ENCODE peak calls at places on chromosomes 2 and 18, in six cellular contexts. One of them, this sample, is unnamed.
A peak's percentile ranks its signal among the peaks of the same experiment; 100 is the strongest.

GRCh38 chr2:48332286-48332685 is 197.7 kb upstream of the STON1 start:
- DNase-seq in HFFc6: no peak
- DNase-seq in progenitor cell of endocrine pancreas: no peak
- DNase-seq in GM12865: peak; percentile 46
- DNase-seq in IMR-90: peak; percentile 23
- DNase-seq in mucosa of descending colon: no peak
- DNase-seq in this sample: no peak

GRCh38 chr18:435940-436339 is 64.6 kb downstream of the COLEC12 start:
- DNase-seq in IMR-90: peak; percentile 43
- DNase-seq in GM12865: no peak
- DNase-seq in HFFc6: no peak
- DNase-seq in mucosa of descending colon: no peak
- DNase-seq in progenitor cell of endocrine pancreas: no peak
- DNase-seq in this sample: no peak

GRCh38 chr2:188668017-188668663 is 306.0 kb upstream of the COL3A1 start:
- DNase-seq in GM12865: no peak
- DNase-seq in HFFc6: peak; percentile 31
- DNase-seq in IMR-90: peak; percentile 93
- DNase-seq in progenitor cell of endocrine pancreas: no peak
- DNase-seq in mucosa of descending colon: no peak
- DNase-seq in this sample: no peak

GRCh38 chr18:67417864-67418523 is 98.5 kb downstream of the DSEL start:
- DNase-seq in IMR-90: peak; percentile 57
- DNase-seq in HFFc6: peak; percentile 30
- DNase-seq in progenitor cell of endocrine pancreas: no peak
- DNase-seq in GM12865: peak; percentile 30
- DNase-seq in mucosa of descending colon: no peak
- DNase-seq in this sample: no peak

GRCh38 chr2:219219113-219219696 is 447 bp upstream of the ABCB6 start:
- DNase-seq in IMR-90: no peak
- DNase-seq in mucosa of descending colon: no peak
- DNase-seq in HFFc6: no peak
- DNase-seq in progenitor cell of endocrine pancreas: no peak
- DNase-seq in GM12865: no peak
- DNase-seq in this sample: peak; percentile 42

GRCh38 chr2:147715807-147716206 is 129.0 kb upstream of the ACVR2A start:
- DNase-seq in HFFc6: no peak
- DNase-seq in IMR-90: no peak
- DNase-seq in mucosa of descending colon: no peak
- DNase-seq in progenitor cell of endocrine pancreas: no peak
- DNase-seq in GM12865: peak; percentile 10
- DNase-seq in this sample: no peak

GRCh38 chr2:102082591-102083586 is 59.7 kb upstream of the IL1R1 start:
- DNase-seq in HFFc6: peak; percentile 51
- DNase-seq in mucosa of descending colon: no peak
- DNase-seq in progenitor cell of endocrine pancreas: no peak
- DNase-seq in IMR-90: peak; percentile 91
- DNase-seq in GM12865: peak; percentile 80
- DNase-seq in this sample: no peak

GRCh38 chr2:179104736-179105135 is 54.8 kb upstream of the CCDC141 start:
- DNase-seq in HFFc6: peak; percentile 42
- DNase-seq in mucosa of descending colon: no peak
- DNase-seq in GM12865: no peak
- DNase-seq in progenitor cell of endocrine pancreas: no peak
- DNase-seq in IMR-90: peak; percentile 78
- DNase-seq in this sample: no peak

GRCh38 chr2:119544075-119545031 is at the start of gene CFAP221:
- DNase-seq in progenitor cell of endocrine pancreas: peak; percentile 63
- DNase-seq in mucosa of descending colon: peak; percentile 76
- DNase-seq in GM12865: peak; percentile 13
- DNase-seq in HFFc6: no peak
- DNase-seq in IMR-90: peak; percentile 28
- DNase-seq in this sample: peak; percentile 87

GRCh38 chr2:80393996-80394395 is 89.4 kb upstream of the LRRTM1 start:
- DNase-seq in mucosa of descending colon: no peak
- DNase-seq in IMR-90: no peak
- DNase-seq in progenitor cell of endocrine pancreas: no peak
- DNase-seq in GM12865: no peak
- DNase-seq in HFFc6: no peak
- DNase-seq in this sample: no peak

GRCh38 chr18:34909637-34910364 is 131.4 kb upstream of the MAPRE2 start:
- DNase-seq in progenitor cell of endocrine pancreas: no peak
- DNase-seq in IMR-90: peak; percentile 69
- DNase-seq in GM12865: peak; percentile 5
- DNase-seq in HFFc6: peak; percentile 6
- DNase-seq in mucosa of descending colon: no peak
- DNase-seq in this sample: no peak

GRCh38 chr18:79107886-79108285 is 38.7 kb downstream of the ATP9B start:
- DNase-seq in mucosa of descending colon: no peak
- DNase-seq in GM12865: no peak
- DNase-seq in HFFc6: no peak
- DNase-seq in progenitor cell of endocrine pancreas: no peak
- DNase-seq in IMR-90: no peak
- DNase-seq in this sample: no peak

GRCh38 chr2:70995227-70995729 is 605 bp upstream of the TEX261 start:
- DNase-seq in mucosa of descending colon: peak; percentile 69
- DNase-seq in HFFc6: peak; percentile 20
- DNase-seq in IMR-90: peak; percentile 17
- DNase-seq in GM12865: peak; percentile 74
- DNase-seq in progenitor cell of endocrine pancreas: no peak
- DNase-seq in this sample: no peak

GRCh38 chr2:36482576-36483214 is 115.3 kb downstream of the FEZ2 start:
- DNase-seq in progenitor cell of endocrine pancreas: no peak
- DNase-seq in HFFc6: peak; percentile 87
- DNase-seq in mucosa of descending colon: no peak
- DNase-seq in IMR-90: peak; percentile 85
- DNase-seq in GM12865: no peak
- DNase-seq in this sample: no peak

GRCh38 chr2:74415762-74416395 is 5.5 kb downstream of the C2orf81 start:
- DNase-seq in IMR-90: no peak
- DNase-seq in GM12865: no peak
- DNase-seq in HFFc6: no peak
- DNase-seq in progenitor cell of endocrine pancreas: no peak
- DNase-seq in mucosa of descending colon: no peak
- DNase-seq in this sample: no peak

GRCh38 chr2:235113854-235114253 is 162.0 kb downstream of the SH3BP4 start:
- DNase-seq in progenitor cell of endocrine pancreas: no peak
- DNase-seq in GM12865: no peak
- DNase-seq in HFFc6: no peak
- DNase-seq in IMR-90: no peak
- DNase-seq in mucosa of descending colon: no peak
- DNase-seq in this sample: no peak

GRCh38 chr2:152047826-152048476 is 50.9 kb downstream of the CACNB4 start:
- DNase-seq in IMR-90: no peak
- DNase-seq in HFFc6: no peak
- DNase-seq in progenitor cell of endocrine pancreas: no peak
- DNase-seq in mucosa of descending colon: no peak
- DNase-seq in GM12865: peak; percentile 58
- DNase-seq in this sample: no peak

GRCh38 chr2:43631918-43632317 is 5.1 kb upstream of the PLEKHH2 start:
- DNase-seq in HFFc6: no peak
- DNase-seq in GM12865: no peak
- DNase-seq in mucosa of descending colon: no peak
- DNase-seq in progenitor cell of endocrine pancreas: no peak
- DNase-seq in IMR-90: no peak
- DNase-seq in this sample: no peak

GRCh38 chr2:105126353-105126752 is 88.5 kb downstream of the MRPS9 start:
- DNase-seq in HFFc6: no peak
- DNase-seq in mucosa of descending colon: no peak
- DNase-seq in progenitor cell of endocrine pancreas: no peak
- DNase-seq in IMR-90: no peak
- DNase-seq in GM12865: no peak
- DNase-seq in this sample: no peak

GRCh38 chr2:71674158-71674807 is 220.9 kb downstream of the DYSF start:
- DNase-seq in GM12865: no peak
- DNase-seq in progenitor cell of endocrine pancreas: no peak
- DNase-seq in IMR-90: no peak
- DNase-seq in HFFc6: no peak
- DNase-seq in mucosa of descending colon: no peak
- DNase-seq in this sample: no peak

GRCh38 chr2:105184420-105184819 is 57.1 kb upstream of the GPR45 start:
- DNase-seq in progenitor cell of endocrine pancreas: no peak
- DNase-seq in IMR-90: no peak
- DNase-seq in mucosa of descending colon: no peak
- DNase-seq in HFFc6: no peak
- DNase-seq in GM12865: no peak
- DNase-seq in this sample: no peak

GRCh38 chr2:138071720-138072719 is 107.7 kb downstream of the HNMT start:
- DNase-seq in mucosa of descending colon: no peak
- DNase-seq in HFFc6: no peak
- DNase-seq in GM12865: no peak
- DNase-seq in IMR-90: peak; percentile 43
- DNase-seq in progenitor cell of endocrine pancreas: no peak
- DNase-seq in this sample: no peak

GRCh38 chr2:24015562-24016375 is 5.9 kb downstream of the MFSD2B start:
- DNase-seq in mucosa of descending colon: no peak
- DNase-seq in HFFc6: peak; percentile 88
- DNase-seq in progenitor cell of endocrine pancreas: no peak
- DNase-seq in IMR-90: peak; percentile 83
- DNase-seq in GM12865: no peak
- DNase-seq in this sample: no peak

GRCh38 chr18:60667016-60667415 is 294.4 kb upstream of the MC4R start:
- DNase-seq in IMR-90: no peak
- DNase-seq in HFFc6: no peak
- DNase-seq in mucosa of descending colon: no peak
- DNase-seq in GM12865: no peak
- DNase-seq in progenitor cell of endocrine pancreas: no peak
- DNase-seq in this sample: no peak

GRCh38 chr2:188395903-188396699 is 104.4 kb downstream of the GULP1 start:
- DNase-seq in GM12865: peak; percentile 11
- DNase-seq in mucosa of descending colon: no peak
- DNase-seq in HFFc6: no peak
- DNase-seq in progenitor cell of endocrine pancreas: no peak
- DNase-seq in IMR-90: no peak
- DNase-seq in this sample: no peak

GRCh38 chr2:109478906-109479493 is 134.8 kb downstream of the SEPTIN10 start:
- DNase-seq in HFFc6: no peak
- DNase-seq in progenitor cell of endocrine pancreas: no peak
- DNase-seq in IMR-90: no peak
- DNase-seq in GM12865: no peak
- DNase-seq in mucosa of descending colon: no peak
- DNase-seq in this sample: no peak

GRCh38 chr18:27861539-27861938 is 315.4 kb downstream of the CDH2 start:
- DNase-seq in GM12865: no peak
- DNase-seq in mucosa of descending colon: no peak
- DNase-seq in IMR-90: no peak
- DNase-seq in HFFc6: no peak
- DNase-seq in progenitor cell of endocrine pancreas: no peak
- DNase-seq in this sample: no peak

GRCh38 chr2:217902281-217903141 is 100.3 kb downstream of the TNS1 start:
- DNase-seq in mucosa of descending colon: peak; percentile 80
- DNase-seq in progenitor cell of endocrine pancreas: no peak
- DNase-seq in GM12865: no peak
- DNase-seq in HFFc6: peak; percentile 77
- DNase-seq in IMR-90: peak; percentile 88
- DNase-seq in this sample: no peak

GRCh38 chr2:173884403-173884802 is 80.8 kb downstream of the SP3 start:
- DNase-seq in GM12865: peak; percentile 52
- DNase-seq in IMR-90: peak; percentile 32
- DNase-seq in progenitor cell of endocrine pancreas: no peak
- DNase-seq in HFFc6: peak; percentile 25
- DNase-seq in mucosa of descending colon: no peak
- DNase-seq in this sample: peak; percentile 59
- TF ChIP-seq CTCF in GM12865: peak; percentile 36
- TF ChIP-seq CTCF in IMR-90: peak; percentile 53
- TF ChIP-seq CTCF in progenitor cell of endocrine pancreas: peak; percentile 66
- TF ChIP-seq CTCF in HFFc6: peak; percentile 79
- TF ChIP-seq CTCF in mucosa of descending colon: peak; percentile 30
- TF ChIP-seq CTCF in this sample: peak; percentile 42

GRCh38 chr18:77054606-77055428 is 77.8 kb downstream of the MBP start:
- DNase-seq in progenitor cell of endocrine pancreas: peak; percentile 34
- DNase-seq in mucosa of descending colon: peak; percentile 91
- DNase-seq in HFFc6: peak; percentile 65
- DNase-seq in IMR-90: peak; percentile 93
- DNase-seq in GM12865: peak; percentile 95
- DNase-seq in this sample: peak; percentile 75
- TF ChIP-seq CTCF in progenitor cell of endocrine pancreas: peak; percentile 54
- TF ChIP-seq CTCF in mucosa of descending colon: no peak
- TF ChIP-seq CTCF in HFFc6: peak; percentile 70
- TF ChIP-seq CTCF in IMR-90: peak; percentile 97
- TF ChIP-seq CTCF in GM12865: peak; percentile 78
- TF ChIP-seq CTCF in this sample: no peak

DNA sequence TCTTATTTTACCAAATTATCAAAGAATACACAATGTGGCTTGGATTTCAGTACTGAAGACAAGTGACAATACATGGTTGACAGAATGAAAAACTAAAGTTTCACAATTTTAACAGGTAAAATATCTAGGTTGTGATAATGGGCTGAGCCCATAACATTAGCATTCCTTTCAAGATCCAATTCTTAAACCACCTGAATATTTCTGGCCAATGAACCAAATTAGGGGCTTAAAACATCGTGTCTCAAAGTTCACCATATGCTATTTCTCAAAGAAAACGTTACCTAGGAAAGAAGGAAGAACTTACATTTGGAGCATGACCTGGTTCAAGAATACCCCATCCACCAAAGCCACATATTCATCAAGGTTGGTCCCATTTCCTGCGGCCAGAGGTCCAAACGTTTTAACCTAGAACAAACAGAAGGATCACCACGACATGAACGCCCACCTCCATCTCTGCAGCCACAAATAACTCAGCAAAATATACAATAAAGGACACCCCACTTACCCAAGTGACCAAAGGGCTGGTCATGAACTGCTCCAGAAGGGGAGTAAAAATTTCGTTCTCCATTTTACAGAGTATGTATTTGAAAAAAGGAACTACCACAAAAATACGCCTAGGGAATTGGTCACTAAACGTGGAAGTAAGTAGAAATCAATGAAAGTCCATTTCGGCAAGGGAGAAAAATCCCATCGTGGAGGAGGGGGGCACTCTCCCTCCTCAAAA is 982 bp downstream of the CCDC88A start:
- DNase-seq in mucosa of descending colon: no peak
- DNase-seq in GM12865: peak; percentile 18
- DNase-seq in HFFc6: no peak
- DNase-seq in IMR-90: no peak
- DNase-seq in progenitor cell of endocrine pancreas: no peak
- DNase-seq in this sample: no peak
- TF ChIP-seq CTCF in mucosa of descending colon: no peak
- TF ChIP-seq CTCF in GM12865: no peak
- TF ChIP-seq CTCF in HFFc6: no peak
- TF ChIP-seq CTCF in IMR-90: no peak
- TF ChIP-seq CTCF in progenitor cell of endocrine pancreas: no peak
- TF ChIP-seq CTCF in this sample: no peak

GRCh38 chr2:68825891-68826290 is 45.3 kb downstream of the BMP10 start:
- DNase-seq in HFFc6: no peak
- DNase-seq in progenitor cell of endocrine pancreas: no peak
- DNase-seq in mucosa of descending colon: no peak
- DNase-seq in IMR-90: no peak
- DNase-seq in GM12865: no peak
- DNase-seq in this sample: no peak

GRCh38 chr2:68828887-68829708 is 42.1 kb downstream of the BMP10 start:
- DNase-seq in GM12865: no peak
- DNase-seq in HFFc6: peak; percentile 94
- DNase-seq in mucosa of descending colon: peak; percentile 95
- DNase-seq in IMR-90: peak; percentile 96
- DNase-seq in progenitor cell of endocrine pancreas: no peak
- DNase-seq in this sample: peak; percentile 63

GRCh38 chr2:68822207-68822872 is 48.9 kb downstream of the BMP10 start:
- DNase-seq in HFFc6: no peak
- DNase-seq in IMR-90: no peak
- DNase-seq in mucosa of descending colon: no peak
- DNase-seq in GM12865: no peak
- DNase-seq in progenitor cell of endocrine pancreas: no peak
- DNase-seq in this sample: no peak

GRCh38 chr2:68827681-68828080 is 43.5 kb downstream of the BMP10 start:
- DNase-seq in GM12865: no peak
- DNase-seq in mucosa of descending colon: no peak
- DNase-seq in IMR-90: peak; percentile 41
- DNase-seq in HFFc6: no peak
- DNase-seq in progenitor cell of endocrine pancreas: no peak
- DNase-seq in this sample: no peak

GRCh38 chr2:68824831-68825230 is 46.4 kb downstream of the BMP10 start:
- DNase-seq in progenitor cell of endocrine pancreas: no peak
- DNase-seq in mucosa of descending colon: no peak
- DNase-seq in GM12865: no peak
- DNase-seq in HFFc6: peak; percentile 67
- DNase-seq in IMR-90: peak; percentile 71
- DNase-seq in this sample: no peak
- TF ChIP-seq CTCF in progenitor cell of endocrine pancreas: no peak
- TF ChIP-seq CTCF in mucosa of descending colon: no peak
- TF ChIP-seq CTCF in GM12865: no peak
- TF ChIP-seq CTCF in HFFc6: no peak
- TF ChIP-seq CTCF in IMR-90: no peak
- TF ChIP-seq CTCF in this sample: no peak